ENCODE peak calls at places on chromosome 11, in six cellular contexts. T is pancreas, K is neural progenitor cell, B is astrocyte of the spinal cord, Z is fibroblast of lung, S is heart right ventricle. M is an unnamed sample.
A peak's percentile ranks its signal among the peaks of the same experiment; 100 is the strongest.

GRCh38 chr11:14529933-14530332 is 9.7 kb upstream of the PSMA1 start:
- DNase-seq in T (no peak), S (no peak), K (no peak), Z (no peak), B (no peak), M (no peak)

GRCh38 chr11:118888398-118888797 is 4.7 kb downstream of the CXCR5 start:
- DNase-seq in B (no peak), K (no peak), Z (no peak), S (no peak), T (no peak), M (no peak)

GRCh38 chr11:11148104-11148509 is 204.9 kb downstream of the CSNK2A3 start:
- DNase-seq in S (peak; percentile 67), T (peak; percentile 23), Z (peak; percentile 91), B (peak; percentile 79), K (peak; percentile 50), M (peak; percentile 85)

GRCh38 chr11:74936976-74937375 is 11.9 kb downstream of the XRRA1 start:
- DNase-seq in T (no peak), K (no peak), S (no peak), B (no peak), Z (no peak), M (no peak)

GRCh38 chr11:2466869-2467694 is 22.3 kb downstream of the KCNQ1 start:
- DNase-seq in T (no peak), K (no peak), Z (no peak), B (no peak), S (no peak), M (no peak)

GRCh38 chr11:69058501-69059270 is 10.0 kb downstream of the TPCN2 start:
- DNase-seq in K (no peak), B (no peak), T (no peak), S (no peak), Z (no peak), M (no peak)

GRCh38 chr11:2581931-2582435 is 117.8 kb downstream of the KCNQ1OT1 start:
- DNase-seq in K (no peak), T (peak; percentile 9), Z (no peak), S (peak; percentile 11), B (no peak), M (no peak)

GRCh38 chr11:77211594-77212251 is 83.7 kb downstream of the MYO7A start:
- DNase-seq in B (no peak), Z (no peak), S (no peak), K (peak; percentile 0), T (no peak), M (no peak)

GRCh38 chr11:114077482-114078305 is 18.2 kb downstream of the ZBTB16 start:
- DNase-seq in S (no peak), T (no peak), K (no peak), Z (no peak), B (no peak), M (no peak)

GRCh38 chr11:64650923-64651523 is 60.0 kb downstream of the SLC22A12 start:
- DNase-seq in T (no peak), K (peak; percentile 72), S (no peak), B (no peak), Z (peak; percentile 14), M (peak; percentile 22)

GRCh38 chr11:16843307-16843706 is 104.9 kb downstream of the C11orf58 start:
- DNase-seq in B (no peak), T (no peak), Z (no peak), K (no peak), S (no peak), M (no peak)

GRCh38 chr11:120137187-120137610 is 714 bp downstream of the TRIM29 start:
- DNase-seq in K (no peak), B (no peak), T (no peak), S (no peak), Z (no peak), M (no peak)

GRCh38 chr11:117045196-117045595 is 53.0 kb downstream of the SIK3 start:
- DNase-seq in Z (peak; percentile 36), S (no peak), B (peak; percentile 64), T (no peak), K (peak; percentile 23), M (peak; percentile 63)

GRCh38 chr11:71252434-71252781 is at the start of gene SHANK2:
- DNase-seq in S (no peak), T (peak; percentile 53), B (no peak), K (peak; percentile 63), Z (no peak), M (no peak)

GRCh38 chr11:71251159-71251721 is 1.1 kb downstream of the SHANK2 start:
- DNase-seq in T (peak; percentile 50), K (peak; percentile 60), Z (no peak), B (no peak), S (peak; percentile 14), M (no peak)

GRCh38 chr11:71250512-71251158 is 1.7 kb downstream of the SHANK2 start:
- DNase-seq in Z (no peak), K (peak; percentile 27), B (no peak), T (no peak), S (no peak), M (no peak)

GRCh38 chr11:71252782-71253730 is 679 bp upstream of the SHANK2 start:
- DNase-seq in B (peak; percentile 55), K (peak; percentile 67), Z (peak; percentile 56), T (peak; percentile 74), S (no peak), M (peak; percentile 28)

GRCh38 chr11:71251761-71252433 is 480 bp downstream of the SHANK2 start:
- DNase-seq in S (peak; percentile 19), B (no peak), T (peak; percentile 45), K (peak; percentile 87), Z (no peak), M (no peak)
- TF ChIP-seq CTCF in S (no peak), B (peak; percentile 37), T (peak; percentile 35), K (peak; percentile 67), Z (no peak), M (peak; percentile 47)

GRCh38 chr11:26964335-26964734 is 29.6 kb upstream of the FIBIN start:
- DNase-seq in S (no peak), Z (no peak), K (no peak), T (no peak), B (no peak), M (no peak)

GRCh38 chr11:26963764-26964163 is 30.1 kb upstream of the FIBIN start:
- DNase-seq in S (no peak), T (no peak), K (no peak), B (no peak), Z (no peak), M (no peak)

GRCh38 chr11:26958650-26959049 is 35.3 kb upstream of the FIBIN start:
- DNase-seq in S (no peak), Z (no peak), T (no peak), B (no peak), K (no peak), M (no peak)

GRCh38 chr11:26958005-26958404 is 35.9 kb upstream of the FIBIN start:
- DNase-seq in Z (no peak), T (no peak), S (no peak), B (no peak), K (no peak), M (no peak)

GRCh38 chr11:26960265-26960664 is 33.6 kb upstream of the FIBIN start:
- DNase-seq in S (no peak), T (no peak), B (no peak), Z (peak; percentile 79), K (no peak), M (peak; percentile 52)
- TF ChIP-seq CTCF in S (no peak), T (no peak), B (no peak), Z (no peak), K (no peak), M (no peak)

DNA sequence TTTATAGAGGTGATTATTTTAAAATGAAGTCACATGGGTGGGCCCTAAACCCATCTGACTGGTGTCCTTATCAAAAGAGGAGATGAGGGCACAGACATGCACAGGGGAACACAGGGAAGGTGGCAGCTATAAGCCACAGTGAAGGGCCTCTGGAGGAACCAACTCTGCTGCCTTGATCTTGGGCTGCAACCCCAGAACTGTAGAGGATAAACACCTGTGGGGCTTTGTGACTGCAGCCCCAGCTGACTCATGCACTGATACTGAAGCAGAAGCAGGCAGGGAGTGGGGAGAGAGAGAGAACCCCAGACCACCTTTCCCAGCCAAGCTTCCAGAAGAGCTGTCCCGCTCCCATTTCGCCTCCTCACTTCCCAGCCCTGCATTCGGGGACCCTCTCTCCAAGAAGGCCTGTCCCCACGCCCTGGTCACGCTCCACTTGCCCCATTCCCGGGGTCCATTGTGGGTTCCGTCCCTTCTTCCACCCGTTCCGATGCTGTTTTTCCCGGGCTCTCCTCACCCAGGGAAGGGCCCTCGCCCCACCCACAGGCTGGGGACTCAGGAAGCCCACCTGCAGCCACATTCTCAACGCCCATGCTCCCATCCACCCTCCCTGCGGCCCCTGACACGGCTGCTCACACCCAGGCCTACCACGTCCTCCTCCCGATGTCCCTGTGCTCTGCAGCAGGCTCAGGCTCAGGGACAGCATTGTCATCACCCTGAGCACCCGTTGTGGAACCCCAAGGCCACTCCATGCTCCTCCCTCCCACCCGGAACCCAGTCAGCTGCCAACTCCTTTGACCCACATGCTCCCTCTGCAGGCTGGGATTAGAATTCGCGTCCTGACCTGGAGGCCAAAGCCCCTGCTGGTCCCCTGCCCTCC is 90.8 kb upstream of the SHANK2 start:
- DNase-seq in B (no peak), K (peak; percentile 72), S (no peak), Z (no peak), T (peak; percentile 62), M (peak; percentile 3)
- TF ChIP-seq CTCF in B (peak; percentile 58), K (peak; percentile 72), S (peak; percentile 28), Z (peak; percentile 30), T (peak; percentile 54), M (peak; percentile 76)

GRCh38 chr11:93225642-93226041 is 27.9 kb upstream of the SLC36A4 start:
- DNase-seq in Z (peak; percentile 4), B (peak; percentile 39), K (no peak), S (no peak), T (no peak), M (peak; percentile 26)
- TF ChIP-seq CTCF in Z (peak; percentile 16), B (no peak), K (peak; percentile 42), S (peak; percentile 37), T (no peak), M (peak; percentile 75)

DNA sequence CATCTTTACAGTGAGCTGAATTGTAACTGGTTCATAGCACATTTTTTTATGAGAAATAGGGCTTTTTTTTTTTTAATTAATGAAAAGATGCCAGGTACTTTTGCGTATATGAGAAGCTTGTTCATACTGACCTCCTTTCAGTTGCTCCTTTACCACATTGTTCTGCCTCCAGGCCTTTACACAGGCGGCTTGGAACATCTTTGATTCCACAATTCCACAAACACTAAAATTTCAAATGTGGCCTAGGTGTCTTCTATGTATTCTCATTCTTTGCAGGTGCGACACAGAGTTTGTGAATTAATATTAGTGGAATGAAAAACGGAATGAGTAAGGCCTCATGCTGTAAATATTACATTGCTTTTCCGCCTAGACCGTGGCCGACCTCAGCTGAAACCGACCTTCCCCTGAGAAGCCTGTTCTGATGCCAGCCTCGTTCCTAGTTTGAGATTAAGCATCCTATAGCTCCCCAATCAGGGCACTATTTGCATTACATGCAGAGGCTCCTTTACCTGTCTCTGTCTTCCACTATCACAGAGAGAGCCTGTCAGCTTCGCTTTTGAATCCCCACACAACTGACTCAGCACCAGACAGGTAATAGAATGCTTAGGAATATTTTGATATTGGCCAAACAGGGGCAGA is 125.8 kb downstream of the LDLRAD3 start:
- DNase-seq in S (no peak), Z (no peak), T (no peak), B (no peak), K (peak; percentile 74), M (no peak)
- TF ChIP-seq CTCF in S (no peak), Z (no peak), T (no peak), B (no peak), K (peak; percentile 67), M (no peak)

M was measured in HFFc6.